ENCODE peak calls at places on chromosome 10, in six cellular contexts. D, O, H, F, R and L are unnamed samples. For H3K36me3, the result is how much of the 10 kb centered on the place peaks cover.

GRCh38 chr10:117382831-117383230 is 7.6 kb upstream of the PDZD8 start:
- DNase-seq in D (no peak), O (no peak), H (no peak), F (no peak), R (no peak), L (no peak)

GRCh38 chr10:90326498-90327267 is 531.2 kb downstream of the HTR7 start:
- DNase-seq in D (no peak), O (no peak), H (no peak), F (no peak), R (no peak), L (no peak)

GRCh38 chr10:113704637-113705343 is 25.1 kb downstream of the CASP7 start:
- DNase-seq in D (no peak), O (peak), H (no peak), F (no peak), R (no peak), L (no peak)

GRCh38 chr10:125209591-125210373 is 49.4 kb upstream of the CTBP2 start:
- DNase-seq in D (no peak), O (no peak), H (peak), F (no peak), R (no peak), L (no peak)

GRCh38 chr10:48468866-48469511 is 135.9 kb downstream of the ARHGAP22 start:
- DNase-seq in D (no peak), O (no peak), H (peak), F (peak), R (no peak), L (no peak)

GRCh38 chr10:60611291-60611747 is 167.0 kb upstream of the CDK1 start:
- DNase-seq in D (no peak), O (peak), H (no peak), F (no peak), R (no peak), L (no peak)

GRCh38 chr10:126013489-126014281 is 117.3 kb downstream of the FANK1 start:
- DNase-seq in D (no peak), O (no peak), H (no peak), F (no peak), R (no peak), L (no peak)

GRCh38 chr10:42933454-42934340 is 143.2 kb upstream of the RET start:
- DNase-seq in D (no peak), O (no peak), H (peak), F (peak), R (peak), L (peak)

GRCh38 chr10:13417459-13418126 is 69.5 kb upstream of the SEPHS1 start:
- DNase-seq in D (no peak), O (no peak), H (no peak), F (no peak), R (no peak), L (no peak)

GRCh38 chr10:112393341-112393740 is 19.4 kb downstream of the ACSL5 start:
- DNase-seq in D (no peak), O (no peak), H (no peak), F (no peak), R (peak), L (no peak)

GRCh38 chr10:22252801-22253577 is 35.2 kb upstream of the EBLN1 start:
- DNase-seq in D (peak), O (no peak), H (peak), F (peak), R (peak), L (no peak)

GRCh38 chr10:113381906-113382562 is 170.8 kb upstream of the HABP2 start:
- DNase-seq in D (no peak), O (no peak), H (no peak), F (no peak), R (no peak), L (no peak)

GRCh38 chr10:84600947-84601346 is 272.6 kb downstream of the CCSER2 start:
- DNase-seq in D (no peak), O (no peak), H (no peak), F (no peak), R (no peak), L (no peak)

GRCh38 chr10:61465807-61466425 is 12.7 kb upstream of the TMEM26 start:
- DNase-seq in D (no peak), O (no peak), H (no peak), F (no peak), R (no peak), L (no peak)

GRCh38 chr10:103125323-103126267 is 67.5 kb downstream of the NT5C2 start:
- DNase-seq in D (no peak), O (no peak), H (no peak), F (no peak), R (no peak), L (no peak)

GRCh38 chr10:47035447-47036337 is 124.5 kb downstream of the PTPN20 start:
- DNase-seq in D (no peak), O (no peak), H (peak), F (peak), R (no peak), L (no peak)

GRCh38 chr10:43444313-43444712 is 7.4 kb downstream of the ZNF487 start:
- DNase-seq in D (no peak), O (no peak), H (no peak), F (peak), R (no peak), L (no peak)

GRCh38 chr10:37754538-37755323 is 102.7 kb downstream of the ZNF248 start:
- DNase-seq in D (no peak), O (peak), H (no peak), F (no peak), R (peak), L (peak)

GRCh38 chr10:114905450-114905849 is 32.5 kb upstream of the TRUB1 start:
- DNase-seq in D (no peak), O (peak), H (no peak), F (no peak), R (no peak), L (no peak)

GRCh38 chr10:63573068-63573697 is 52.0 kb downstream of the REEP3 start:
- DNase-seq in D (no peak), O (no peak), H (no peak), F (no peak), R (no peak), L (no peak)

GRCh38 chr10:121803611-121804010 is 124.2 kb downstream of the ATE1 start:
- DNase-seq in D (no peak), O (no peak), H (no peak), F (no peak), R (no peak), L (no peak)

GRCh38 chr10:46229144-46229563 is 57.6 kb upstream of the ANTXRL start:
- DNase-seq in D (no peak), O (peak), H (peak), F (no peak), R (peak), L (no peak)

GRCh38 chr10:123841560-123841959 is 50.0 kb downstream of the CPXM2 start:
- DNase-seq in D (no peak), O (no peak), H (no peak), F (no peak), R (no peak), L (peak)

GRCh38 chr10:131848741-131849590 is 51.8 kb upstream of the PPP2R2D start:
- DNase-seq in D (no peak), O (no peak), H (peak), F (peak), R (no peak), L (no peak)
- H3K36me3 ChIP-seq in D (under half), O (under half), H (under half), F (under half), R (under half), L (under half)

GRCh38 chr10:44864042-44864436 is 47.1 kb upstream of the TMEM72 start:
- DNase-seq in D (no peak), O (no peak), H (no peak), F (no peak), R (peak), L (no peak)
- TF ChIP-seq POLR2A in D (no peak), O (no peak), H (no peak), F (no peak), R (no peak), L (no peak)

GRCh38 chr10:11230706-11231105 is 213.0 kb downstream of the CELF2 start:
- DNase-seq in D (no peak), O (no peak), H (no peak), F (no peak), R (no peak), L (no peak)
- TF ChIP-seq POLR2AphosphoS5 in D (no peak), O (no peak), H (no peak), F (no peak), R (no peak), L (no peak)

GRCh38 chr10:97483526-97483925 is 14.7 kb downstream of the MMS19 start:
- DNase-seq in D (no peak), O (no peak), H (no peak), F (no peak), R (no peak), L (no peak)

GRCh38 chr10:97475936-97476594 is 22.2 kb downstream of the MMS19 start:
- DNase-seq in D (no peak), O (no peak), H (no peak), F (no peak), R (no peak), L (no peak)

GRCh38 chr10:97474918-97475317 is 23.3 kb downstream of the MMS19 start:
- DNase-seq in D (no peak), O (no peak), H (no peak), F (no peak), R (no peak), L (no peak)

GRCh38 chr10:97481071-97481470 is 17.2 kb downstream of the MMS19 start:
- DNase-seq in D (no peak), O (no peak), H (no peak), F (no peak), R (no peak), L (no peak)

DNA sequence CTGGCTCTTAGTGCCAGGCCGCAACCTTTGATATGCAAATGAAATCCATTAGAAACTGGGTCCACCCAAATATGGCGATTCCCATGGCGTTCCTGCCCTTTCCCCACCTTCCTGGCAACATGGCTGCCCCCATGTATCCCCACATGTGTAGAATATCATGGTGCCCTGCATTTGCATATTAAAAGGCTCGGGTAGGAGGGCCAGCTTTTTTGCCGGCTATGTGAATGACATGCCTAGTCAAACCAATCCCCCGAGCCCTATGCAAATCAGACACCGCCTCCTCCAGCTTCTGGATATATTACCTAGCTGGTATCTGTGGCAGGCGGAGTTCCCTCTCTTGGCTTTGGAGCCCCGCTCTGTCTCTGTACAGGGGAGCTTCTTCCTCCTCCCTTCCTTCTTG is 18.3 kb downstream of the MMS19 start:
- DNase-seq in D (no peak), O (no peak), H (no peak), F (no peak), R (no peak), L (no peak)
- H3K36me3 ChIP-seq in D (under half), O (half or more), H (half or more), F (half or more), R (under half), L (half or more)

GRCh38 chr10:72320676-72321247 is 34.0 kb downstream of the DNAJB12 start:
- DNase-seq in D (no peak), O (peak), H (peak), F (peak), R (peak), L (no peak)

GRCh38 chr10:72322030-72322279 is 32.8 kb downstream of the DNAJB12 start:
- DNase-seq in D (no peak), O (no peak), H (peak), F (no peak), R (no peak), L (no peak)

GRCh38 chr10:72318383-72319262 is 36.1 kb downstream of the DNAJB12 start:
- DNase-seq in D (no peak), O (no peak), H (peak), F (no peak), R (no peak), L (no peak)

GRCh38 chr10:72321248-72322029 is 33.3 kb downstream of the DNAJB12 start:
- DNase-seq in D (no peak), O (no peak), H (peak), F (no peak), R (no peak), L (no peak)

DNA sequence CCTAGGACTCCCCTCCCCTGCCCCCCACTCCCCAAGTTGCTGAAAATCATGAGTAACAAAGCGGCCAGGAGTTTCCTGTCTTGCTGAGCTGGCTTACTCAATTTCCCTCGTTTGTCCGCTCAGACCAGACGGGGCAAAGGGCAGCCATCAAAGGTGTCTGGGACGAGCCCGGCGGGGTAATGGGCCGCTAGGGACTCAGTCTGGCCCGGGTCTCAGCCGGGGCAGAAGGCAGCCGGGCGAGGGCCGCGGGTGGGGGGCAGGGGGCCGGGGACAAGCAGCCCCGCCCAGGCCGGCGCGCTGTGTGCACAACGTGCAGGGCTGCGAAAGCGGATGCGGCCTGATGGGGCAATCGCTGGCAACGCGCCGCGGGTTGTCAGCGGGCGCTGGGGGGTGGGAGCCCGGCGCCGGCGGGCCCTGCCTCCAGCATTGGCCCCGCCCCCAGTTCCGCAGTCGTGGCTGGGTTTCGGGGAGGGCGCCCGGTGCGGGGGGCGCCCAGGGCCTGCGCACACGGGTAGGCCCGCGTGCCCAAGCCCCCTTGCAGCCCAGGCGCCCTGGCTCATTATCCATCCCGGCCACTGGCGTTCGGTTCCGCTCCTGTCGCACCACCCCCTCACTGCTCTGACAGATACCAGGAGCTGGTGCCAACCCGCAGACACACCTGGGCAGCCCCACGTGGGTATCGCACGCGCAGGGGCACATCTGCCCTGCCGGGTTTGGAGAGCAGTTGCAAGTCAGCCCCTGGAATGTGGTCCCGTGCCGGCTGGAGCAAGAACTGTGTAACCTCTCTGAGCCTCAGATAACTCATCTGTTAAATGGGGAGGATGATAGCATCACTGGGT is 35.1 kb downstream of the DNAJB12 start:
- DNase-seq in D (peak), O (peak), H (peak), F (peak), R (peak), L (peak)
- TF ChIP-seq POLR2A in D (peak), O (no peak), H (peak), F (no peak), R (peak), L (peak)